ENCODE peak calls at places on chromosome 1, in six cellular contexts. U is thoracic aorta, J is endodermal cell, O is fibroblast of lung, F is esophagus muscularis mucosa, T is right lobe of liver. P is an unnamed sample.

GRCh38 chr1:41936107-41936506 is 17.4 kb upstream of the HIVEP3 start:
- DNase-seq in U (no peak), J (no peak), O (peak; percentile 34), F (no peak), T (no peak), P (no peak)

GRCh38 chr1:119004781-119005180 is 16.6 kb upstream of the TBX15 start:
- DNase-seq in U (no peak), J (no peak), O (no peak), F (no peak), T (no peak), P (no peak)

GRCh38 chr1:188022661-188023060 is 1193.9 kb downstream of the PLA2G4A start:
- DNase-seq in U (no peak), J (no peak), O (peak; percentile 19), F (no peak), T (no peak), P (no peak)

GRCh38 chr1:117613249-117613968 is 7.6 kb downstream of the TENT5C start:
- DNase-seq in U (no peak), J (peak; percentile 21), O (no peak), F (no peak), T (no peak), P (no peak)

GRCh38 chr1:210709694-210710093 is 381.0 kb downstream of the HHAT start:
- DNase-seq in U (no peak), J (no peak), O (no peak), F (no peak), T (no peak), P (no peak)

GRCh38 chr1:225774276-225775147 is 3.1 kb upstream of the SRP9 start:
- DNase-seq in U (no peak), J (no peak), O (no peak), F (no peak), T (no peak), P (no peak)

GRCh38 chr1:53541761-53542550 is 82.8 kb downstream of the DMRTB1 start:
- DNase-seq in U (no peak), J (peak; percentile 86), O (peak; percentile 93), F (no peak), T (peak; percentile 39), P (no peak)

GRCh38 chr1:10530281-10530740 is 55.6 kb downstream of the PEX14 start:
- DNase-seq in U (no peak), J (peak; percentile 92), O (peak; percentile 73), F (no peak), T (peak; percentile 68), P (no peak)

GRCh38 chr1:233489436-233489835 is 124.5 kb upstream of the KCNK1 start:
- DNase-seq in U (no peak), J (no peak), O (no peak), F (peak; percentile 66), T (no peak), P (no peak)

GRCh38 chr1:11571906-11572616 is 82.2 kb downstream of the FBXO2 start:
- DNase-seq in U (no peak), J (peak; percentile 95), O (no peak), F (no peak), T (no peak), P (peak; percentile 13)

GRCh38 chr1:183089025-183089639 is 65.9 kb downstream of the LAMC1 start:
- DNase-seq in U (no peak), J (no peak), O (no peak), F (no peak), T (no peak), P (peak; percentile 54)

GRCh38 chr1:161727343-161727924 is 6.1 kb downstream of the FCRLB start:
- DNase-seq in U (no peak), J (no peak), O (peak; percentile 55), F (no peak), T (no peak), P (no peak)

DNA sequence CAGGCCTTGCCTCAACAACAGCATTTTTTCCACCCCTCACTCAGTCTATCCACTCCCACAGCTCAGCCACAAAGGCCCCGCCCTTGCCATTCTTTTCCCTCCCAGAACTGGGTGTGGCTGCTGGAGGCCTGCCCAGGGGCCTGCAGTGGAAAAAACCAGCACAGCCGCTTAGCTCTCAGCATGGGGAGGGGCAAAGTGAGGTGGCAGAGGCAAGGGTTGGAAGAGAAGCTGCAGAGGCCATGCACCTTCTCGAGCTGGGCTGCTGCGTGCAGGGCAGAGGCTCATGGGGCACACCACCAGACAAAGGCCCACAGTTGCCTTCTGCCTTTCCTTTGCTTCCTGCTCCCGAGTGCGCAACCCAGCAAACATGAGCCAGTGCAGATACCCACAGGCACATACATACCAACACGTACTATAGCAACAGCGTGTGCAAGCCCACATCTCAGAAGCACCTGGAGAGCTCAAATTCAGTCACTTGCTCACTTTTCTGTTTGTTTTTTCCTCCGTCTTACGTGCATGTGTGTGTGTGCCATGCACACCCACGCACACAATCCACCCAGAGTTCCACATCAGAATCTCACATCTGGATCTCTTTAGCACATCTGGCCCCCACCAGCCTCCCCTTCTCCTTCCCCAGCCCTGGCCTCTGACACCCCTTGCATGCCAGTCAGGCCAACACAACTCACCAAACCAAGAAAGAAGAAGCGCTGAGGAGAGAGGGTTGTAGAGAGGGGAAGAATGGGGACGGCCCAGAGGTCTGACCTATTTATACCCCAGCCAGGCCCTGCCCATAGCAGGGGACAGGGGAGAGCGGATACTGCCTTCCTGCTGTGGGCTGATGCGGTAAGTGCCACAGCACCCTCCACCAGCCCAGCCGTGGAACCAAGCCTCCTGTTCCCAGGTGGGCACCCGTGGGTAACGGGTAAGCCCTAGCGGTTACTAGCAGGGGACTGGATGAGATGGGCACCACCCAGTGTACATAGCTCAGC is at the start of gene S100A4:
- DNase-seq in U (peak; percentile 80), J (peak; percentile 98), O (peak; percentile 94), F (peak; percentile 97), T (peak; percentile 87), P (peak; percentile 97)
- H3K4me1 ChIP-seq in U (peaks cover 90% of the 10 kb centered on the region), J (peaks cover 12% of the 10 kb centered on the region), O (peaks cover 41% of the 10 kb centered on the region), F (peaks cover 90% of the 10 kb centered on the region), T (no peaks in the 10 kb centered on the region), P (peaks cover 58% of the 10 kb centered on the region)

DNA sequence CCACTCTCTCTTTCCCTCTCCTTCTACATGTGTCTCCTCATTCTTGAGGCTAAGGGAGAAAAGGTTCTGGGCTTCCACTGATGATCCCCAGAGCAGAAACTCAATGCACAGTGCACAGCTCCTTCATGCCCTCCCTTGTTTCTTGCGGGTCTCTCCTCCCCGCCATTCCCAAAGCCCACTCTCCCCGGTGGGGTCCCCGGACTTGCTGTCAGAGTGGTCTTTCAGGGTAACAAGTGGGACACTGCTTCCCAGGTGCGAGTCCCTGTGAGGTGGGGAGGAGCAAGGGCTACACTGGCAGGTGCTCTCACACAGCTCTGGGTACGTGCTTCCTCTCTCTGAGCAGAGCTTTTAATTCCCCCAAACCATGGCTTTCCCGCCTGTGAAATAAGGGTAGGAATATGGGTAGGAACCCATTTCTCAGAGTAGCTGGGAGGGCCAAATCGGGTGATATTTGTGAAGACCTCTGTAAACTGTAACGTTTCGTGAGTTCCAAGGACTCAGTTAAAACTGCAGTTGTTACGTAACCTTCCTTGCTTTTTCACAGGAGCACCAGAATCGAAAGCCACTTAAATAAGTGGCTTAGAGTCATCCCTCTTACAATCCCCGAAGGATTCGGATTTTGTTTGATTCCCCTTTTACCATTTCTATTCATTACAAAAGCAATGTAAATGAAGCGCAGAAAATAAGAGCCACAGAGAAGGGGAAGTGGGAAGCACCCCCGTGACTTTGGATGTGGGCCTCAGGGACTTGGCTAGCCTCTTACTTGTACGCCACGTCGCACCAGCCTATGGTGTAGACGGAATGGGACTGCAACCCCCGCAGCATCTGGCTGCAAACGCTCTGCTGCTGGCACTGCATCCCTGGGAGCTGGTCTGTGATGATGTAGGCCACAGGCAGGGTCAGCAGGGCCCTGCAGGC is 6.2 kb downstream of the PGLYRP3 start:
- DNase-seq in U (no peak), J (peak; percentile 18), O (no peak), F (peak; percentile 85), T (no peak), P (no peak)
- H3K4me3 ChIP-seq in U (no peak overlapping the region), J (no peak overlapping the region), O (no peak overlapping the region), F (no peak overlapping the region), T (no peak overlapping the region), P (no peak overlapping the region)

GRCh38 chr1:21907079-21907418 is 30.1 kb downstream of the HSPG2 start:
- DNase-seq in U (no peak), J (no peak), O (no peak), F (no peak), T (no peak), P (no peak)

GRCh38 chr1:21903638-21904474 is 33.3 kb downstream of the HSPG2 start:
- DNase-seq in U (no peak), J (no peak), O (no peak), F (no peak), T (no peak), P (no peak)

GRCh38 chr1:21906173-21907078 is 30.7 kb downstream of the HSPG2 start:
- DNase-seq in U (peak; percentile 76), J (no peak), O (peak; percentile 51), F (peak; percentile 96), T (no peak), P (no peak)

GRCh38 chr1:21904475-21904724 is 32.7 kb downstream of the HSPG2 start:
- DNase-seq in U (no peak), J (no peak), O (no peak), F (no peak), T (no peak), P (no peak)

GRCh38 chr1:21904725-21905520 is 32.2 kb downstream of the HSPG2 start:
- DNase-seq in U (peak; percentile 61), J (no peak), O (peak; percentile 50), F (no peak), T (no peak), P (peak; percentile 49)
- H3K4me1 ChIP-seq in U (peaks cover 99% of the 10 kb centered on the region), J (no peaks in the 10 kb centered on the region), O (peaks cover 24% of the 10 kb centered on the region), F (peaks cover 100% of the 10 kb centered on the region), T (no peaks in the 10 kb centered on the region), P (peaks cover 50% of the 10 kb centered on the region)

GRCh38 chr1:44040856-44041255 is 9.6 kb upstream of the SLC6A9 start:
- DNase-seq in U (no peak), J (no peak), O (no peak), F (no peak), T (no peak), P (no peak)

GRCh38 chr1:44044071-44044801 is 13.0 kb upstream of the SLC6A9 start:
- DNase-seq in U (no peak), J (no peak), O (no peak), F (no peak), T (no peak), P (no peak)

GRCh38 chr1:44045064-44045463 is 13.8 kb upstream of the SLC6A9 start:
- DNase-seq in U (no peak), J (no peak), O (no peak), F (no peak), T (no peak), P (no peak)

GRCh38 chr1:44040418-44040817 is 9.2 kb upstream of the SLC6A9 start:
- DNase-seq in U (no peak), J (no peak), O (no peak), F (no peak), T (no peak), P (no peak)

DNA sequence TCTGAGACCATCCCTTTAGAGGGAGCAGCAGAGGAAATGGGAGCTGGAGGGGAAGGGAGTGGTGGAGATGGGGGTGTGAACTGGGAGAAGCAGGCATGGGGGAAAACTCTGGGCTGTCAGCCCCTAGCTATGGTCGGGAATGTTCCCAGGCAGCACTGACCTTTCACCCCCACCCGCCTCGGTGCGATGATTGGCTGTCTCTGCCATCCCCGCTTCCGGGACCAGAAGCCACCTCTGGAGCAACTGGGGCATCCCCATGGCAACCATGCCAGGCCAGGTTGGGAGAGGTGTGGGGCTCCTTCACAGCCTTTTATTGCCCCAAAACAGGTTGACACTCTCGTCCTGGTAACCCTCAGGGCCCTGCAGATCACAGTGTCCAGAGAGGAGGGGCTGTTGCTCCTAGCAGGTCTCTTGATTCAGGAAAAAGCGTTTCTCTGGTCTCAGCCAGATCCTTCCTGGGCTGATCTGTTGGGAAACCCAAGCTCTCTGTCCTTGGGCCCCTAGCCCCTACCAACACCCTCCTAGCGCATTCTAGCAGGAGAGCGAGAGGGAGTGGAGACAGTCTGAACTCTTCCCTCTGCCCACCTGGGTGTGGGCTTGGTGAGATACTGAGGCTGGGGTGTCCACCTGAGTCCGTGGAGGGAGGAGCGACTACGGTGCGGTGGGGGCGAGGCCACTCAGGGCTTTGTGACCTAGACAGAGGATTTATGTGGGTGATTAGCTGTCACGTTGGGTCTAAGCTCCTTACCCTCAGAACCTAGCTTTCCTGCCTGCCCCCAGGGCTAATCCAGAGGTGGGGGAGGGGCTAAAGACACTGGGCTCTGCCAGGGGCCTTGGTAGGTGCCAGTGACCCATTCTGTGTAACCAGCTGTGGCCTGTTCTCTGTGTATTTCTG is 12.2 kb upstream of the SLC6A9 start:
- DNase-seq in U (no peak), J (peak; percentile 43), O (no peak), F (no peak), T (no peak), P (no peak)
- H3K4me3 ChIP-seq in U (no peak overlapping the region), J (no peak overlapping the region), O (no peak overlapping the region), F (no peak overlapping the region), T (no peak overlapping the region), P (no peak overlapping the region)

P was measured in Caco-2.